ENCODE peak calls at places on chromosomes 6 and 20, in four cellular contexts. H is A549, R is lower leg skin, K is tibial nerve. C is an unnamed sample.

GRCh38 chr6:35218021-35218420 is 4.3 kb downstream of the SCUBE3 start:
- DNase-seq in H (no peak), R (no peak), K (no peak), C (no peak)

GRCh38 chr6:21603516-21603952 is 10.0 kb downstream of the SOX4 start:
- DNase-seq in H (no peak), R (no peak), K (no peak), C (no peak)

GRCh38 chr6:143675946-143676345 is 1.8 kb upstream of the PHACTR2 start:
- DNase-seq in H (peak), R (no peak), K (no peak), C (no peak)

GRCh38 chr6:95431637-95432228 is 145.6 kb upstream of the MANEA start:
- DNase-seq in H (peak), R (peak), K (peak), C (no peak)

GRCh38 chr20:49563015-49563980 is 4.6 kb downstream of the PTGIS start:
- DNase-seq in H (no peak), R (no peak), K (no peak), C (no peak)

GRCh38 chr20:32356935-32357868 is 929 bp upstream of the ASXL1 start:
- DNase-seq in H (no peak), R (peak), K (no peak), C (peak)

GRCh38 chr20:54043044-54043967 is 27.1 kb downstream of the BCAS1 start:
- DNase-seq in H (no peak), R (no peak), K (no peak), C (no peak)

GRCh38 chr6:22956029-22956715 is 386.8 kb downstream of the HDGFL1 start:
- DNase-seq in H (no peak), R (no peak), K (no peak), C (no peak)

GRCh38 chr6:29748391-29749352 is 25.4 kb downstream of the HLA-F start:
- DNase-seq in H (peak), R (peak), K (peak), C (peak)

GRCh38 chr6:111765681-111766523 is 107.3 kb downstream of the FYN start:
- DNase-seq in H (no peak), R (no peak), K (no peak), C (no peak)

GRCh38 chr6:25280617-25280990 is 1.4 kb downstream of the CARMIL1 start:
- DNase-seq in H (peak), R (no peak), K (no peak), C (no peak)

GRCh38 chr6:106886922-106887797 is 87.4 kb downstream of the CD24 start:
- DNase-seq in H (peak), R (no peak), K (no peak), C (no peak)

GRCh38 chr20:62212309-62212708 is 7.8 kb downstream of the HRH3 start:
- DNase-seq in H (no peak), R (no peak), K (no peak), C (no peak)

GRCh38 chr6:28895131-28895812 is 28.5 kb downstream of the TRIM27 start:
- DNase-seq in H (peak), R (peak), K (peak), C (peak)

GRCh38 chr6:15481414-15481813 is 181.4 kb downstream of the DTNBP1 start:
- DNase-seq in H (no peak), R (no peak), K (no peak), C (no peak)

GRCh38 chr20:56875052-56875663 is 246.1 kb downstream of the TFAP2C start:
- DNase-seq in H (peak), R (no peak), K (no peak), C (peak)

DNA sequence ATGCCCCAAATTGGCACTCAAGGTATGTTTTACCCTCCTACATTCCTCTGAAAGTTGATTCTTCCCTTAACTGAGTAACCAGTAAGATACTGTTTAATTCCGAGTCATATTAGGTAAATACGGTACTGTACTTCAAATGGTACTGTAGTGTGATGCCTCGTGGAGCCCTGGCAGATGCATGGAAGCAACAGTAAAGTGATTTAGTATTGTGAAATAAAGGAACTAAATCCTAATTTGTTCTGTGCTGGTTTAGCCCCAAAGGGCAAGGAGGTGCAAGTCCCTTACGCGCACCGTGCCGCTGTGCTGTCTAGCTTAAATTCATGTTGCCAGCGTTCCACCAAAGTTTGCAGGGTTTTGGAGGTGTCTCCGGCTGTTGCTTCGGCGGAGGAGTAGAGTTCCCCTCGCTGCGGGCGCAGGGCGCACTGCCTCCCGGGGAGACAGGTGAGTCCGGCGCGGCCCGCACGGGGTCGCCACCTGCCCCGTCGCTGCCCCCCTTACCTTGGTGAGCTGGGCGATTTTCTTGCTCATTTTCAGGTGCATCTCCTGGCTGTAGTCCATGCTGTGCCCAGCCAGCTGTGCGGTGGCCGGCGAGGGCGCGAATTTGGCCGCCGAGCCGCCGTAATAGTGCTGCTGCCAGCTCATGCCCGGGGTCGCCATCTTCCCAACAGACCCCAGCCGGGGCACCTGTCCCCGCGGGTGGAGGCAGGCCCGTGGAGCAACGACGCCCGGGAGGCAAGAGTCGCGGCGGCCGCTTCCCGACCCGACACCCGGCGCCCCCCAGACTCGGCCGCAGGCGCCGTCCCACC is 618 bp downstream of the FAM184A start:
- DNase-seq in H (no peak), R (no peak), K (no peak), C (no peak)
- TF ChIP-seq POLR2A in H (no peak), R (no peak), K (no peak), C (no peak)

GRCh38 chr6:7541175-7542064 is at the start of gene DSP:
- DNase-seq in H (peak), R (peak), K (no peak), C (no peak)
- TF ChIP-seq POLR2A in H (peak), R (no peak), K (no peak), C (no peak)

GRCh38 chr6:169212897-169213813 is 40.5 kb downstream of the THBS2 start:
- DNase-seq in H (peak), R (peak), K (peak), C (peak)
- TF ChIP-seq POLR2A in H (peak), R (no peak), K (peak), C (no peak)

DNA sequence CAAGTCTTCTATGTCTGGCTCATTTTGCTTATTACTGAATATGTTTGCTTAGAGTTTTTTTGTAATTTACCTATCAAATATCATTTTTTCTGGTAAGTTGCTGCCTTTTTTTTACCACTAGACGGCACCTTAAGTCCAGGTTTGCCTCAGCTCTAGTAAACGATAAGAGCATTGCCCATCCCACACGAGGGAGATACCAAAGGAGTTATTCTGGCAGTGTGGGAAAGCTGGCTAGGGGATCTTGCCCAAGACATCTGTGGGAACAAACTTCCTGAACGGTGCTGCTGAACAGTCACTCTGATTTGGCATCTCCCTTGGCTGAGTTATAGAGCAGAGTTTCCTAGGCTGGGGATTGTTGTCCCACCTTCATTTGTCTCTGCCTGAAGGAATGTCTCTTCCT is 306.4 kb downstream of the COL12A1 start:
- DNase-seq in H (peak), R (no peak), K (no peak), C (no peak)
- TF ChIP-seq POLR2A in H (no peak), R (no peak), K (no peak), C (no peak)

GRCh38 chr6:7216941-7217621 is 95.9 kb downstream of the SSR1 start:
- DNase-seq in H (no peak), R (no peak), K (no peak), C (no peak)

GRCh38 chr6:7222197-7222596 is 90.8 kb downstream of the SSR1 start:
- DNase-seq in H (no peak), R (no peak), K (no peak), C (no peak)

GRCh38 chr6:7215798-7216231 is 97.2 kb downstream of the SSR1 start:
- DNase-seq in H (no peak), R (no peak), K (no peak), C (no peak)

GRCh38 chr6:7218586-7218985 is 94.4 kb downstream of the SSR1 start:
- DNase-seq in H (no peak), R (no peak), K (no peak), C (no peak)

GRCh38 chr6:7219310-7219709 is 93.7 kb downstream of the SSR1 start:
- DNase-seq in H (no peak), R (no peak), K (no peak), C (peak)
- TF ChIP-seq POLR2A in H (no peak), R (no peak), K (no peak), C (no peak)